ENCODE peak calls at places on chromosomes 12 and 14, in nine cellular contexts. A is cerebellum; M is stimulated activated CD4-positive, alpha-beta T cell treated with anti-CD3 and anti-CD28 coated beads, Interleukin-12 subunit alpha, Interleukin-12 subunit beta, amount 100 ng/mL, for 4 hours; G is DMS79; Q is central memory CD8-positive, alpha-beta T cell; H is OCI-LY7; K is stomach; E is mucosa of gallbladder; S is WTC11. C is an unnamed sample.

GRCh38 chr12:119156401-119156800 is 22.3 kb upstream of the HSPB8 start:
- DNase-seq in A (no peak), M (no peak), G (no peak), Q (no peak), H (no peak), K (no peak), E (no peak), S (peak), C (no peak)

GRCh38 chr12:111174283-111175108 is 194.4 kb downstream of the PHETA1 start:
- DNase-seq in A (no peak), M (no peak), G (no peak), Q (no peak), H (peak), K (no peak), E (no peak), S (peak), C (peak)

GRCh38 chr14:68977137-68977740 is 1.9 kb downstream of the ACTN1 start:
- DNase-seq in A (no peak), M (no peak), G (no peak), Q (no peak), H (no peak), K (no peak), E (no peak), S (no peak), C (no peak)

GRCh38 chr12:58026892-58027891 is 85.8 kb downstream of the ATP23 start:
- DNase-seq in A (no peak), M (no peak), G (no peak), Q (no peak), H (no peak), K (no peak), E (no peak), S (no peak), C (no peak)

GRCh38 chr14:57502581-57503254 is 9.1 kb upstream of the CCDC198 start:
- DNase-seq in A (no peak), M (no peak), G (peak), Q (no peak), H (no peak), K (no peak), E (peak), S (no peak), C (no peak)

GRCh38 chr12:48744251-48745008 is 27.9 kb upstream of the CCNT1 start:
- DNase-seq in A (no peak), M (no peak), G (peak), Q (no peak), H (no peak), K (no peak), E (no peak), S (no peak), C (no peak)

GRCh38 chr14:104647467-104648063 is 41.9 kb upstream of the INF2 start:
- DNase-seq in A (no peak), M (no peak), G (no peak), Q (no peak), H (no peak), K (no peak), E (no peak), S (no peak), C (no peak)

GRCh38 chr12:104602901-104603300 is 146.2 kb downstream of the CHST11 start:
- DNase-seq in A (no peak), M (no peak), G (no peak), Q (no peak), H (no peak), K (no peak), E (no peak), S (no peak), C (no peak)

GRCh38 chr14:97319691-97320090 is 522.5 kb downstream of the VRK1 start:
- DNase-seq in A (no peak), M (no peak), G (no peak), Q (no peak), H (no peak), K (no peak), E (no peak), S (no peak), C (no peak)

GRCh38 chr12:108907861-108908302 is 28.0 kb downstream of the DAO start:
- DNase-seq in A (no peak), M (no peak), G (no peak), Q (no peak), H (no peak), K (no peak), E (no peak), S (no peak), C (peak)

GRCh38 chr12:108371801-108372344 is 32.8 kb upstream of the CMKLR1 start:
- DNase-seq in A (no peak), M (no peak), G (no peak), Q (no peak), H (no peak), K (no peak), E (peak), S (no peak), C (no peak)

GRCh38 chr14:104979758-104980591 is 1.8 kb upstream of the AHNAK2 start:
- DNase-seq in A (peak), M (no peak), G (peak), Q (no peak), H (no peak), K (peak), E (peak), S (no peak), C (no peak)

GRCh38 chr12:65194949-65195348 is 25.6 kb downstream of the LEMD3 start:
- DNase-seq in A (no peak), M (no peak), G (no peak), Q (no peak), H (no peak), K (no peak), E (no peak), S (no peak), C (no peak)